ENCODE peak calls at places on chromosome 19, in six cellular contexts. One of them, this sample, is unnamed.

GRCh38 chr19:48539503-48540096 is 12.4 kb upstream of the SULT2B1 start:
- DNase-seq in adrenal gland: no peak
- DNase-seq in T-helper 2 cell: no peak
- DNase-seq in posterior cingulate gyrus: no peak
- DNase-seq in iris pigment epithelial cell: peak; percentile 72
- DNase-seq in T-cell: no peak
- DNase-seq in this sample: no peak

GRCh38 chr19:14182481-14182880 is 23.5 kb downstream of the ADGRL1 start:
- DNase-seq in adrenal gland: no peak
- DNase-seq in T-helper 2 cell: no peak
- DNase-seq in posterior cingulate gyrus: no peak
- DNase-seq in iris pigment epithelial cell: no peak
- DNase-seq in T-cell: no peak
- DNase-seq in this sample: peak; percentile 57

GRCh38 chr19:12890787-12891552 is at the start of gene GCDH:
- DNase-seq in adrenal gland: peak; percentile 99
- DNase-seq in T-helper 2 cell: peak; percentile 97
- DNase-seq in posterior cingulate gyrus: peak; percentile 98
- DNase-seq in iris pigment epithelial cell: peak; percentile 100
- DNase-seq in T-cell: peak; percentile 97
- DNase-seq in this sample: peak; percentile 97

GRCh38 chr19:39125199-39125553 is 410 bp upstream of the PAK4 start:
- DNase-seq in adrenal gland: no peak
- DNase-seq in T-helper 2 cell: no peak
- DNase-seq in posterior cingulate gyrus: no peak
- DNase-seq in iris pigment epithelial cell: no peak
- DNase-seq in T-cell: no peak
- DNase-seq in this sample: no peak

GRCh38 chr19:14059093-14059480 is 2.8 kb downstream of the PALM3 start:
- DNase-seq in adrenal gland: no peak
- DNase-seq in T-helper 2 cell: no peak
- DNase-seq in posterior cingulate gyrus: no peak
- DNase-seq in iris pigment epithelial cell: no peak
- DNase-seq in T-cell: peak; percentile 47
- DNase-seq in this sample: no peak

GRCh38 chr19:53892301-53892980 is 10.4 kb downstream of the PRKCG start:
- DNase-seq in adrenal gland: no peak
- DNase-seq in T-helper 2 cell: no peak
- DNase-seq in posterior cingulate gyrus: no peak
- DNase-seq in iris pigment epithelial cell: no peak
- DNase-seq in T-cell: no peak
- DNase-seq in this sample: no peak

GRCh38 chr19:4972509-4973230 is 3.8 kb downstream of the KDM4B start:
- DNase-seq in adrenal gland: peak; percentile 65
- DNase-seq in T-helper 2 cell: no peak
- DNase-seq in posterior cingulate gyrus: no peak
- DNase-seq in iris pigment epithelial cell: peak; percentile 51
- DNase-seq in T-cell: no peak
- DNase-seq in this sample: no peak

GRCh38 chr19:424546-424945 is 15.6 kb upstream of the C2CD4C start:
- DNase-seq in adrenal gland: no peak
- DNase-seq in T-helper 2 cell: no peak
- DNase-seq in posterior cingulate gyrus: no peak
- DNase-seq in iris pigment epithelial cell: no peak
- DNase-seq in T-cell: no peak
- DNase-seq in this sample: no peak

GRCh38 chr19:38693380-38694223 is 46.2 kb downstream of the ACTN4 start:
- DNase-seq in adrenal gland: no peak
- DNase-seq in T-helper 2 cell: peak; percentile 79
- DNase-seq in posterior cingulate gyrus: no peak
- DNase-seq in iris pigment epithelial cell: peak; percentile 76
- DNase-seq in T-cell: peak; percentile 4
- DNase-seq in this sample: no peak

GRCh38 chr19:44645407-44646048 is 1.8 kb downstream of the PVR start:
- DNase-seq in adrenal gland: no peak
- DNase-seq in T-helper 2 cell: no peak
- DNase-seq in posterior cingulate gyrus: no peak
- DNase-seq in iris pigment epithelial cell: no peak
- DNase-seq in T-cell: no peak
- DNase-seq in this sample: no peak

GRCh38 chr19:12163841-12164240 is 945 bp downstream of the ZNF136 start:
- DNase-seq in adrenal gland: no peak
- DNase-seq in T-helper 2 cell: no peak
- DNase-seq in posterior cingulate gyrus: no peak
- DNase-seq in iris pigment epithelial cell: peak; percentile 59
- DNase-seq in T-cell: no peak
- DNase-seq in this sample: no peak

GRCh38 chr19:38952395-38953165 is 21.8 kb downstream of the MRPS12 start:
- DNase-seq in adrenal gland: peak; percentile 36
- DNase-seq in T-helper 2 cell: peak; percentile 6
- DNase-seq in posterior cingulate gyrus: no peak
- DNase-seq in iris pigment epithelial cell: peak; percentile 36
- DNase-seq in T-cell: no peak
- DNase-seq in this sample: no peak

GRCh38 chr19:15222738-15223648 is 9.3 kb downstream of the EPHX3 start:
- DNase-seq in adrenal gland: peak; percentile 93
- DNase-seq in T-helper 2 cell: peak; percentile 60
- DNase-seq in posterior cingulate gyrus: peak; percentile 89
- DNase-seq in iris pigment epithelial cell: peak; percentile 96
- DNase-seq in T-cell: peak; percentile 75
- DNase-seq in this sample: peak; percentile 98

GRCh38 chr19:1090731-1091543 is 4.2 kb downstream of the POLR2E start:
- DNase-seq in adrenal gland: no peak
- DNase-seq in T-helper 2 cell: no peak
- DNase-seq in posterior cingulate gyrus: no peak
- DNase-seq in iris pigment epithelial cell: no peak
- DNase-seq in T-cell: no peak
- DNase-seq in this sample: no peak

GRCh38 chr19:41937976-41938375 is 9.7 kb upstream of the ERFL start:
- DNase-seq in adrenal gland: no peak
- DNase-seq in T-helper 2 cell: no peak
- DNase-seq in posterior cingulate gyrus: no peak
- DNase-seq in iris pigment epithelial cell: no peak
- DNase-seq in T-cell: no peak
- DNase-seq in this sample: no peak

GRCh38 chr19:5138606-5139594 is 170.0 kb downstream of the KDM4B start:
- DNase-seq in adrenal gland: no peak
- DNase-seq in T-helper 2 cell: peak; percentile 79
- DNase-seq in posterior cingulate gyrus: peak; percentile 63
- DNase-seq in iris pigment epithelial cell: peak; percentile 95
- DNase-seq in T-cell: peak; percentile 69
- DNase-seq in this sample: no peak

GRCh38 chr19:18112989-18113478 is 15.5 kb downstream of the MAST3 start:
- DNase-seq in adrenal gland: peak; percentile 83
- DNase-seq in T-helper 2 cell: peak; percentile 49
- DNase-seq in posterior cingulate gyrus: peak; percentile 88
- DNase-seq in iris pigment epithelial cell: peak; percentile 75
- DNase-seq in T-cell: peak; percentile 65
- DNase-seq in this sample: peak; percentile 86

GRCh38 chr19:9836021-9836420 is 903 bp downstream of the PIN1 start:
- DNase-seq in adrenal gland: peak; percentile 38
- DNase-seq in T-helper 2 cell: no peak
- DNase-seq in posterior cingulate gyrus: no peak
- DNase-seq in iris pigment epithelial cell: peak; percentile 59
- DNase-seq in T-cell: no peak
- DNase-seq in this sample: no peak

GRCh38 chr19:14835011-14835410 is at the start of the genes OR7A5 and OR7C1:
- DNase-seq in adrenal gland: no peak
- DNase-seq in T-helper 2 cell: no peak
- DNase-seq in posterior cingulate gyrus: no peak
- DNase-seq in iris pigment epithelial cell: peak; percentile 7
- DNase-seq in T-cell: no peak
- DNase-seq in this sample: no peak

GRCh38 chr19:4414800-4415251 is 12.4 kb downstream of the CHAF1A start:
- DNase-seq in adrenal gland: no peak
- DNase-seq in T-helper 2 cell: no peak
- DNase-seq in posterior cingulate gyrus: no peak
- DNase-seq in iris pigment epithelial cell: peak; percentile 50
- DNase-seq in T-cell: no peak
- DNase-seq in this sample: peak; percentile 47

GRCh38 chr19:1206733-1207301 is 1.2 kb downstream of the STK11 start:
- DNase-seq in adrenal gland: no peak
- DNase-seq in T-helper 2 cell: no peak
- DNase-seq in posterior cingulate gyrus: no peak
- DNase-seq in iris pigment epithelial cell: peak; percentile 40
- DNase-seq in T-cell: no peak
- DNase-seq in this sample: no peak

GRCh38 chr19:47637550-47637949 is 28.6 kb downstream of the BICRA start:
- DNase-seq in adrenal gland: no peak
- DNase-seq in T-helper 2 cell: no peak
- DNase-seq in posterior cingulate gyrus: no peak
- DNase-seq in iris pigment epithelial cell: peak; percentile 90
- DNase-seq in T-cell: no peak
- DNase-seq in this sample: no peak

GRCh38 chr19:49361438-49362047 is 673 bp downstream of the TEAD2 start:
- DNase-seq in adrenal gland: peak; percentile 71
- DNase-seq in T-helper 2 cell: no peak
- DNase-seq in posterior cingulate gyrus: no peak
- DNase-seq in iris pigment epithelial cell: peak; percentile 60
- DNase-seq in T-cell: no peak
- DNase-seq in this sample: no peak

GRCh38 chr19:3798137-3798536 is 12.0 kb upstream of the MATK start:
- DNase-seq in adrenal gland: no peak
- DNase-seq in T-helper 2 cell: peak; percentile 70
- DNase-seq in posterior cingulate gyrus: no peak
- DNase-seq in iris pigment epithelial cell: no peak
- DNase-seq in T-cell: peak; percentile 36
- DNase-seq in this sample: no peak

GRCh38 chr19:5141278-5141925 is 172.5 kb downstream of the KDM4B start:
- DNase-seq in adrenal gland: no peak
- DNase-seq in T-helper 2 cell: no peak
- DNase-seq in posterior cingulate gyrus: no peak
- DNase-seq in iris pigment epithelial cell: peak; percentile 64
- DNase-seq in T-cell: no peak
- DNase-seq in this sample: no peak

GRCh38 chr19:40798997-40799557 is at the start of gene EGLN2:
- DNase-seq in adrenal gland: no peak
- DNase-seq in T-helper 2 cell: no peak
- DNase-seq in posterior cingulate gyrus: no peak
- DNase-seq in iris pigment epithelial cell: no peak
- DNase-seq in T-cell: no peak
- DNase-seq in this sample: no peak

GRCh38 chr19:55383789-55384575 is at the start of gene TMEM238:
- DNase-seq in adrenal gland: peak; percentile 71
- DNase-seq in T-helper 2 cell: no peak
- DNase-seq in posterior cingulate gyrus: peak; percentile 62
- DNase-seq in iris pigment epithelial cell: peak; percentile 81
- DNase-seq in T-cell: peak; percentile 19
- DNase-seq in this sample: peak; percentile 62

GRCh38 chr19:13097331-13098258 is 5.1 kb downstream of the LYL1 start:
- DNase-seq in adrenal gland: no peak
- DNase-seq in T-helper 2 cell: no peak
- DNase-seq in posterior cingulate gyrus: no peak
- DNase-seq in iris pigment epithelial cell: no peak
- DNase-seq in T-cell: no peak
- DNase-seq in this sample: no peak

GRCh38 chr19:58154287-58154678 is 3.7 kb upstream of the ZNF329 start:
- DNase-seq in adrenal gland: peak; percentile 62
- DNase-seq in T-helper 2 cell: no peak
- DNase-seq in posterior cingulate gyrus: no peak
- DNase-seq in iris pigment epithelial cell: peak; percentile 65
- DNase-seq in T-cell: no peak
- DNase-seq in this sample: peak; percentile 63

GRCh38 chr19:15337202-15337601 is 4.9 kb upstream of the BRD4 start:
- DNase-seq in adrenal gland: no peak
- DNase-seq in T-helper 2 cell: no peak
- DNase-seq in posterior cingulate gyrus: no peak
- DNase-seq in iris pigment epithelial cell: peak; percentile 64
- DNase-seq in T-cell: no peak
- DNase-seq in this sample: no peak

GRCh38 chr19:13013649-13014048 is 18.4 kb downstream of the NFIX start:
- DNase-seq in adrenal gland: no peak
- DNase-seq in T-helper 2 cell: no peak
- DNase-seq in posterior cingulate gyrus: no peak
- DNase-seq in iris pigment epithelial cell: no peak
- DNase-seq in T-cell: no peak
- DNase-seq in this sample: no peak

GRCh38 chr19:40743926-40744325 is 6.4 kb downstream of the ACTMAP start:
- DNase-seq in adrenal gland: no peak
- DNase-seq in T-helper 2 cell: no peak
- DNase-seq in posterior cingulate gyrus: no peak
- DNase-seq in iris pigment epithelial cell: no peak
- DNase-seq in T-cell: no peak
- DNase-seq in this sample: no peak

GRCh38 chr19:2775556-2776430 is 7.3 kb downstream of the SGTA start:
- DNase-seq in adrenal gland: peak; percentile 48
- DNase-seq in T-helper 2 cell: peak; percentile 49
- DNase-seq in posterior cingulate gyrus: no peak
- DNase-seq in iris pigment epithelial cell: peak; percentile 63
- DNase-seq in T-cell: peak; percentile 53
- DNase-seq in this sample: no peak

GRCh38 chr19:41939861-41940442 is 11.7 kb upstream of the ERFL start:
- DNase-seq in adrenal gland: no peak
- DNase-seq in T-helper 2 cell: no peak
- DNase-seq in posterior cingulate gyrus: no peak
- DNase-seq in iris pigment epithelial cell: no peak
- DNase-seq in T-cell: no peak
- DNase-seq in this sample: no peak

GRCh38 chr19:6219592-6220290 is 60.0 kb downstream of the MLLT1 start:
- DNase-seq in adrenal gland: no peak
- DNase-seq in T-helper 2 cell: no peak
- DNase-seq in posterior cingulate gyrus: no peak
- DNase-seq in iris pigment epithelial cell: no peak
- DNase-seq in T-cell: no peak
- DNase-seq in this sample: no peak

GRCh38 chr19:45885556-45886426 is at the start of gene IRF2BP1:
- DNase-seq in adrenal gland: peak; percentile 93
- DNase-seq in T-helper 2 cell: peak; percentile 86
- DNase-seq in posterior cingulate gyrus: peak; percentile 90
- DNase-seq in iris pigment epithelial cell: peak; percentile 96
- DNase-seq in T-cell: peak; percentile 91
- DNase-seq in this sample: peak; percentile 95

GRCh38 chr19:21483589-21484170 is 21.7 kb upstream of the ZNF429 start:
- DNase-seq in adrenal gland: no peak
- DNase-seq in T-helper 2 cell: no peak
- DNase-seq in posterior cingulate gyrus: no peak
- DNase-seq in iris pigment epithelial cell: peak; percentile 29
- DNase-seq in T-cell: peak; percentile 72
- DNase-seq in this sample: no peak